ENCODE peak calls at places on chromosomes 4 and X, in six cellular contexts. P is cardiac muscle cell, S is right lobe of liver, Z is GM13976, E is natural killer cell, M is progenitor cell of endocrine pancreas. B is an unnamed sample.

GRCh38 chr4:23877758-23878229 is 12.1 kb downstream of the PPARGC1A start:
- DNase-seq in M (no peak), E (no peak), Z (no peak), S (peak; percentile 77), P (no peak), B (peak; percentile 2)

GRCh38 chr4:159006202-159006601 is 96.7 kb upstream of the RAPGEF2 start:
- DNase-seq in Z (no peak), S (no peak), P (no peak), M (no peak), E (no peak), B (no peak)

GRCh38 chr4:173529505-173530325 is at the start of gene HAND2:
- DNase-seq in E (no peak), Z (no peak), S (no peak), M (no peak), P (peak; percentile 94), B (peak; percentile 12)

GRCh38 chrX:153669174-153669890 is 4.3 kb downstream of the PNCK start:
- DNase-seq in P (peak; percentile 53), M (peak; percentile 38), Z (peak; percentile 74), S (peak; percentile 57), E (peak; percentile 38), B (no peak)

GRCh38 chr4:175456131-175456530 is 355.9 kb downstream of the GPM6A start:
- DNase-seq in M (no peak), Z (no peak), E (no peak), S (no peak), P (no peak), B (no peak)

GRCh38 chrX:2608638-2609430 is 82.3 kb upstream of the CD99 start:
- DNase-seq in M (peak; percentile 80), S (peak; percentile 93), E (peak; percentile 68), Z (peak; percentile 96), P (peak; percentile 86), B (no peak)

GRCh38 chrX:47232803-47233332 is at the start of gene USP11:
- DNase-seq in Z (peak; percentile 62), P (peak; percentile 75), E (peak; percentile 48), M (peak; percentile 43), S (no peak), B (no peak)

GRCh38 chrX:140815868-140816267 is 106.3 kb downstream of the LINC00632 start:
- DNase-seq in S (no peak), P (no peak), E (no peak), Z (no peak), M (no peak), B (peak; percentile 10)

GRCh38 chr4:177001271-177002175 is 208.8 kb upstream of the VEGFC start:
- DNase-seq in P (peak; percentile 15), Z (no peak), M (no peak), E (no peak), S (no peak), B (no peak)

GRCh38 chr4:16225996-16226815 is at the start of gene TAPT1:
- DNase-seq in Z (peak; percentile 90), M (peak; percentile 71), P (peak; percentile 89), E (peak; percentile 70), S (peak; percentile 91), B (no peak)

GRCh38 chr4:175412161-175412560 is 399.9 kb downstream of the GPM6A start:
- DNase-seq in S (peak; percentile 9), Z (no peak), M (no peak), P (no peak), E (no peak), B (no peak)

GRCh38 chr4:36218121-36218520 is 26.2 kb downstream of the ARAP2 start:
- DNase-seq in M (no peak), E (no peak), Z (no peak), S (no peak), P (no peak), B (no peak)

GRCh38 chr4:159358226-159358625 is 255.3 kb downstream of the RAPGEF2 start:
- DNase-seq in M (no peak), P (no peak), E (no peak), Z (no peak), S (no peak), B (peak; percentile 10)

GRCh38 chrX:63581906-63582305 is 203.1 kb downstream of the ARHGEF9 start:
- DNase-seq in Z (no peak), E (no peak), P (no peak), M (no peak), S (no peak), B (no peak)

GRCh38 chr4:5707366-5708133 is 809 bp downstream of the EVC2 start:
- DNase-seq in P (no peak), E (no peak), S (no peak), Z (no peak), M (no peak), B (no peak)

GRCh38 chrX:154354516-154354915 is 19.9 kb downstream of the FLNA start:
- DNase-seq in S (no peak), Z (no peak), P (no peak), E (no peak), M (no peak), B (no peak)

GRCh38 chr4:165928601-165929000 is 55.6 kb downstream of the TLL1 start:
- DNase-seq in S (no peak), M (no peak), P (no peak), Z (no peak), E (no peak), B (no peak)

GRCh38 chrX:111955916-111956315 is 79.9 kb downstream of the TRPC5OS start:
- DNase-seq in S (no peak), Z (no peak), M (no peak), P (no peak), E (no peak), B (no peak)

GRCh38 chr4:14934704-14935390 is 67.4 kb upstream of the CPEB2 start:
- DNase-seq in E (no peak), S (peak; percentile 61), Z (no peak), P (no peak), M (no peak), B (no peak)

GRCh38 chr4:107252621-107253020 is 216.5 kb upstream of the DKK2 start:
- DNase-seq in M (no peak), P (no peak), Z (no peak), S (no peak), E (no peak), B (no peak)

GRCh38 chr4:83947811-83948210 is 411.9 kb downstream of the GPAT3 start:
- DNase-seq in S (no peak), P (no peak), E (no peak), M (no peak), Z (no peak), B (no peak)

GRCh38 chr4:102217345-102217744 is 127.9 kb downstream of the SLC39A8 start:
- DNase-seq in S (no peak), P (no peak), M (no peak), Z (no peak), E (no peak), B (no peak)

GRCh38 chr4:98633159-98633558 is 25.3 kb downstream of the TSPAN5 start:
- DNase-seq in S (no peak), Z (no peak), E (no peak), M (no peak), P (no peak), B (no peak)
- TF ChIP-seq CTCF in S (no peak), Z (no peak), E (no peak), M (no peak), P (no peak), B (no peak)

GRCh38 chr4:40607224-40607623 is 22.4 kb downstream of the RBM47 start:
- DNase-seq in S (no peak), P (no peak), M (no peak), E (no peak), Z (no peak), B (no peak)

GRCh38 chr4:40601641-40602040 is 28.0 kb downstream of the RBM47 start:
- DNase-seq in P (no peak), E (no peak), M (no peak), Z (no peak), S (no peak), B (no peak)

GRCh38 chr4:40603281-40603680 is 26.4 kb downstream of the RBM47 start:
- DNase-seq in P (no peak), M (no peak), E (no peak), Z (no peak), S (no peak), B (no peak)

GRCh38 chr4:40608628-40609027 is 21.0 kb downstream of the RBM47 start:
- DNase-seq in E (no peak), S (no peak), M (no peak), P (no peak), Z (no peak), B (no peak)

GRCh38 chr4:40606239-40606767 is 23.4 kb downstream of the RBM47 start:
- DNase-seq in E (no peak), P (no peak), Z (no peak), S (peak; percentile 84), M (no peak), B (no peak)
- TF ChIP-seq CTCF in E (no peak), P (no peak), Z (no peak), S (peak; percentile 31), M (peak; percentile 16), B (no peak)

GRCh38 chr4:82282875-82283274 is 90.9 kb downstream of the HNRNPD start:
- DNase-seq in P (no peak), M (no peak), S (no peak), Z (no peak), E (no peak), B (no peak)

GRCh38 chr4:82284475-82284857 is 89.3 kb downstream of the HNRNPD start:
- DNase-seq in E (no peak), Z (no peak), P (peak; percentile 70), M (no peak), S (no peak), B (no peak)

GRCh38 chr4:82284858-82285805 is 88.7 kb downstream of the HNRNPD start:
- DNase-seq in Z (peak; percentile 96), M (peak; percentile 99), E (peak; percentile 100), S (peak; percentile 99), P (peak; percentile 99), B (peak; percentile 87)

GRCh38 chr4:82293304-82293703 is 80.5 kb downstream of the HNRNPD start:
- DNase-seq in S (no peak), E (no peak), P (no peak), Z (peak; percentile 45), M (no peak), B (no peak)

DNA sequence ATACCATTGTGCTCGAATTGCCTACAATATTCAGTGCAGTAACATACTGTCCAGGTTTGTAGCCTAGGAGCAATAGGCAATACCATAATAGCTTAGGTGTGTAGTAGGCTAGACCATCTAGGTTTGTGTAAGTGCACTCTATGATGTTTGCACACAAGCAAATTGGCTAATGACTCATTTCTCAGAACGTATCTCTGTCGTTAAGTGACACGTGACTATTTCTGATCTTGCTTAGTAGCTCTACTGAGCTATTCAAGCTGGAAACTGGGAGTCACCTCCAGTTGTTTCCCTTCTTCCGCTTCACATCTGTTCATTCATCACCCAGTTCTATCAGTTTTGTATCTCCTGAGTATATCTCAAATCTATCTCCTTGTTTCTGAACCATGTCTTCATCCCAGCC is 86.1 kb downstream of the HNRNPD start:
- DNase-seq in Z (no peak), S (no peak), E (no peak), P (no peak), M (no peak), B (no peak)
- TF ChIP-seq CTCF in Z (no peak), S (no peak), E (no peak), P (no peak), M (no peak), B (no peak)

GRCh38 chrX:107978707-107979307 is 3.4 kb downstream of the TEX13B start:
- DNase-seq in Z (no peak), S (no peak), E (no peak), M (no peak), P (peak; percentile 44), B (peak; percentile 10)
- TF ChIP-seq CTCF in Z (peak; percentile 1), S (peak; percentile 51), E (no peak), M (peak; percentile 65), P (peak; percentile 59), B (peak; percentile 49)

B was measured in HFF-Myc.